ENCODE peak calls at places on chromosomes 4 and X, in ten cellular contexts. O is psoas muscle; B is Calu3; S is nucleus accumbens; D is CD14-positive monocyte; Y is AG09309; M is MM.1S; G is GM04504; I is NCI-H2081; A is stimulated activated CD8-positive, alpha-beta memory T cell treated with anti-CD3 and anti-CD28 coated beads, Interleukin-2, amount 100 ng/mL, for 48 hours. C is an unnamed sample.
A peak's percentile ranks its signal among the peaks of the same experiment; 100 is the strongest.

GRCh38 chrX:9340619-9341304 is 124.1 kb upstream of the TBL1X start:
- DNase-seq in O (peak; percentile 30), B (no peak), S (peak; percentile 30), D (peak; percentile 63), Y (no peak), M (peak; percentile 50), G (peak; percentile 36), I (no peak), A (no peak), C (no peak)

GRCh38 chr4:154593868-154594267 is 3.3 kb upstream of the FGA start:
- DNase-seq in O (no peak), B (no peak), S (no peak), D (no peak), Y (no peak), M (no peak), G (no peak), I (no peak), A (no peak), C (peak; percentile 33)

GRCh38 chrX:19440713-19441112 is 74.6 kb downstream of the MAP3K15 start:
- DNase-seq in O (no peak), B (peak; percentile 21), S (no peak), D (no peak), Y (no peak), M (no peak), G (peak; percentile 9), I (no peak), A (no peak), C (no peak)

GRCh38 chr4:8904041-8904501 is 32.4 kb upstream of the HMX1 start:
- DNase-seq in O (no peak), B (no peak), S (no peak), D (peak; percentile 30), Y (no peak), M (no peak), G (no peak), I (no peak), A (no peak), C (no peak)

GRCh38 chrX:46547857-46548256 is 2.6 kb upstream of the ZNF674 start:
- DNase-seq in O (no peak), B (peak; percentile 4), S (no peak), D (no peak), Y (peak; percentile 38), M (no peak), G (peak; percentile 36), I (no peak), A (no peak), C (no peak)

GRCh38 chr4:42750831-42751230 is 93.9 kb upstream of the ATP8A1 start:
- DNase-seq in O (no peak), B (no peak), S (no peak), D (no peak), Y (no peak), M (no peak), G (no peak), I (peak; percentile 14), A (no peak), C (no peak)

GRCh38 chrX:120087289-120088017 is 10.0 kb upstream of the RHOXF2B start:
- DNase-seq in O (no peak), B (no peak), S (no peak), D (no peak), Y (no peak), M (no peak), G (no peak), I (no peak), A (no peak), C (no peak)

GRCh38 chr4:87092389-87093141 is 127.9 kb downstream of the KLHL8 start:
- DNase-seq in O (peak; percentile 61), B (peak; percentile 75), S (no peak), D (no peak), Y (peak; percentile 56), M (no peak), G (peak; percentile 55), I (no peak), A (no peak), C (no peak)

GRCh38 chr4:151942971-151943370 is 182.2 kb upstream of the GATB start:
- DNase-seq in O (no peak), B (no peak), S (no peak), D (no peak), Y (no peak), M (no peak), G (no peak), I (no peak), A (no peak), C (no peak)

GRCh38 chr4:16670726-16671125 is 227.7 kb downstream of the LDB2 start:
- DNase-seq in O (no peak), B (no peak), S (no peak), D (no peak), Y (no peak), M (no peak), G (no peak), I (no peak), A (no peak), C (no peak)

GRCh38 chrX:155819966-155820491 is 61.1 kb upstream of the VAMP7 start:
- DNase-seq in O (peak; percentile 22), B (peak; percentile 73), S (peak; percentile 4), D (peak; percentile 47), Y (peak; percentile 59), M (peak; percentile 66), G (peak; percentile 66), I (peak; percentile 40), A (peak; percentile 4), C (peak; percentile 7)

GRCh38 chr4:98507299-98507698 is 151.1 kb downstream of the TSPAN5 start:
- DNase-seq in O (no peak), B (no peak), S (no peak), D (no peak), Y (no peak), M (no peak), G (no peak), I (no peak), A (no peak), C (no peak)

GRCh38 chr4:166594326-166594946 is 639.9 kb downstream of the SPOCK3 start:
- DNase-seq in O (no peak), B (peak; percentile 41), S (no peak), D (no peak), Y (no peak), M (peak; percentile 57), G (no peak), I (peak; percentile 71), A (no peak), C (no peak)

GRCh38 chr4:76874176-76874575 is 23.8 kb downstream of the SOWAHB start:
- DNase-seq in O (no peak), B (no peak), S (no peak), D (no peak), Y (no peak), M (no peak), G (no peak), I (no peak), A (no peak), C (no peak)

GRCh38 chr4:57639566-57640328 is 529.6 kb upstream of the IGFBP7 start:
- DNase-seq in O (no peak), B (no peak), S (no peak), D (no peak), Y (no peak), M (no peak), G (no peak), I (no peak), A (no peak), C (no peak)

GRCh38 chr4:47118192-47118879 is 87.0 kb downstream of the GABRB1 start:
- DNase-seq in O (no peak), B (no peak), S (no peak), D (no peak), Y (no peak), M (no peak), G (no peak), I (no peak), A (no peak), C (no peak)

GRCh38 chr4:97576955-97577354 is 566.3 kb downstream of the STPG2 start:
- DNase-seq in O (no peak), B (no peak), S (no peak), D (no peak), Y (no peak), M (no peak), G (no peak), I (peak; percentile 8), A (no peak), C (no peak)

GRCh38 chr4:169202143-169202699 is 68.5 kb downstream of the SH3RF1 start:
- DNase-seq in O (no peak), B (no peak), S (no peak), D (no peak), Y (no peak), M (no peak), G (no peak), I (no peak), A (no peak), C (no peak)

GRCh38 chr4:102759835-102760644 is 728 bp downstream of the MANBA start:
- DNase-seq in O (no peak), B (peak; percentile 26), S (peak; percentile 77), D (peak; percentile 94), Y (peak; percentile 24), M (no peak), G (no peak), I (no peak), A (no peak), C (peak; percentile 13)

GRCh38 chr4:81472249-81473085 is 760 bp upstream of the RASGEF1B start:
- DNase-seq in O (no peak), B (peak; percentile 40), S (peak; percentile 63), D (peak; percentile 78), Y (no peak), M (peak; percentile 86), G (no peak), I (no peak), A (no peak), C (no peak)

C was measured in hippocampal formation.